ENCODE peak calls at places on chromosome 22, in four cellular contexts. U is breast epithelium, G is H7, S is DND-41. I is an unnamed sample.

GRCh38 chr22:44680058-44680457 is 21.9 kb upstream of the PRR5 start:
- DNase-seq in U (no peak), G (no peak), S (peak), I (no peak)

GRCh38 chr22:36227396-36227795 is 11.9 kb downstream of the APOL2 start:
- DNase-seq in U (no peak), G (no peak), S (no peak), I (no peak)

GRCh38 chr22:31248138-31248745 is 36.1 kb downstream of the LIMK2 start:
- DNase-seq in U (peak), G (peak), S (peak), I (no peak)

GRCh38 chr22:43535741-43536140 is 123.9 kb downstream of the MPPED1 start:
- DNase-seq in U (no peak), G (no peak), S (no peak), I (no peak)

GRCh38 chr22:43151251-43152000 is at the start of gene TSPO:
- DNase-seq in U (peak), G (peak), S (peak), I (peak)

GRCh38 chr22:37561209-37562048 is 1.1 kb downstream of the CDC42EP1 start:
- DNase-seq in U (peak), G (peak), S (peak), I (peak)

GRCh38 chr22:38017272-38017920 is 33.0 kb upstream of the SOX10 start:
- DNase-seq in U (peak), G (peak), S (peak), I (no peak)

GRCh38 chr22:27171212-27171611 is 513.8 kb downstream of the MIAT start:
- DNase-seq in U (no peak), G (no peak), S (no peak), I (no peak)

GRCh38 chr22:48180631-48181030 is 1418.2 kb downstream of the TBC1D22A start:
- DNase-seq in U (no peak), G (no peak), S (no peak), I (no peak)

GRCh38 chr22:22787151-22787550 is 100.5 kb upstream of the IGLL5 start:
- DNase-seq in U (no peak), G (no peak), S (no peak), I (no peak)

GRCh38 chr22:21009638-21010425 is 5.1 kb upstream of the P2RX6 start:
- DNase-seq in U (no peak), G (peak), S (peak), I (peak)

GRCh38 chr22:23181763-23182288 is 1.5 kb downstream of the BCR start:
- DNase-seq in U (no peak), G (peak), S (no peak), I (no peak)

GRCh38 chr22:30928401-30928800 is 40.2 kb downstream of the MORC2 start:
- DNase-seq in U (no peak), G (no peak), S (no peak), I (no peak)

GRCh38 chr22:17980638-17981051 is 43.7 kb downstream of the MICAL3 start:
- DNase-seq in U (no peak), G (peak), S (peak), I (peak)

GRCh38 chr22:29216873-29217666 is 11.4 kb downstream of the EMID1 start:
- DNase-seq in U (peak), G (peak), S (no peak), I (peak)

GRCh38 chr22:31747441-31747840 is 2.5 kb downstream of the PRR14L start:
- DNase-seq in U (no peak), G (peak), S (no peak), I (no peak)

GRCh38 chr22:45818130-45819085 is 146.8 kb downstream of the ATXN10 start:
- DNase-seq in U (peak), G (no peak), S (no peak), I (no peak)

GRCh38 chr22:23058481-23059336 is 11.6 kb upstream of the GNAZ start:
- DNase-seq in U (peak), G (peak), S (peak), I (no peak)

GRCh38 chr22:23531966-23532735 is 47.9 kb downstream of the IGLL1 start:
- DNase-seq in U (no peak), G (peak), S (no peak), I (no peak)

GRCh38 chr22:37157516-37158289 is 8.0 kb upstream of the IL2RB start:
- DNase-seq in U (no peak), G (no peak), S (no peak), I (no peak)

GRCh38 chr22:35034963-35035362 is 31.0 kb upstream of the ISX start:
- DNase-seq in U (no peak), G (no peak), S (no peak), I (no peak)

GRCh38 chr22:37453696-37454095 is 26.4 kb upstream of the ELFN2 start:
- DNase-seq in U (no peak), G (no peak), S (no peak), I (no peak)

GRCh38 chr22:37601540-37602442 is 6.8 kb upstream of the GGA1 start:
- DNase-seq in U (peak), G (peak), S (no peak), I (peak)

GRCh38 chr22:20299736-20300136 is 20.1 kb downstream of the DGCR6L start:
- DNase-seq in U (no peak), G (no peak), S (no peak), I (no peak)

GRCh38 chr22:48651036-48651890 is 1176.4 kb downstream of the BRD1 start:
- DNase-seq in U (no peak), G (peak), S (no peak), I (no peak)

GRCh38 chr22:36528336-36528735 is 630 bp downstream of the EIF3D start:
- DNase-seq in U (no peak), G (peak), S (no peak), I (peak)

GRCh38 chr22:19174106-19175025 is 4.2 kb downstream of the SLC25A1 start:
- DNase-seq in U (peak), G (peak), S (no peak), I (peak)

GRCh38 chr22:44698531-44699421 is 3.2 kb upstream of the PRR5 start:
- DNase-seq in U (no peak), G (peak), S (no peak), I (no peak)

GRCh38 chr22:17435375-17435774 is 66.1 kb downstream of the CECR2 start:
- DNase-seq in U (no peak), G (no peak), S (no peak), I (no peak)

GRCh38 chr22:38202437-38203089 is 769 bp downstream of the MAFF start:
- DNase-seq in U (peak), G (peak), S (peak), I (peak)

GRCh38 chr22:35205956-35206355 is 51.3 kb upstream of the HMGXB4 start:
- DNase-seq in U (no peak), G (no peak), S (no peak), I (no peak)

DNA sequence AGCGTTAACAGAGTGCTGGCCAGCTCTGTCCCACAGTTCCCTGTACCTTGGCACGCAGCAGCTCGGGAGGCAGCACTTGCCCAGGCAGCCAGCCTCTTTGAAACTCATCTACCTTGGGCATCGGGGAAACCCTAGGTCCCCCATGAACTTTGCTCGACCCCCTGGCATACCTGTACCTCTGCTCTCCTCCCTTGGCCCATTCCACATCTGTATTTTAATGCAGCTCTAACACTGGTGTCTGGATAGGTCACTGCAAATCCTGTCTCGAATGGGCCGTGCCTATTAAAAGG is 304.1 kb downstream of the TBC1D22A start:
- DNase-seq in U (no peak), G (peak), S (no peak), I (no peak)
- H3K4me3 ChIP-seq in U (no peak), G (no peak), S (no peak), I (no peak)

DNA sequence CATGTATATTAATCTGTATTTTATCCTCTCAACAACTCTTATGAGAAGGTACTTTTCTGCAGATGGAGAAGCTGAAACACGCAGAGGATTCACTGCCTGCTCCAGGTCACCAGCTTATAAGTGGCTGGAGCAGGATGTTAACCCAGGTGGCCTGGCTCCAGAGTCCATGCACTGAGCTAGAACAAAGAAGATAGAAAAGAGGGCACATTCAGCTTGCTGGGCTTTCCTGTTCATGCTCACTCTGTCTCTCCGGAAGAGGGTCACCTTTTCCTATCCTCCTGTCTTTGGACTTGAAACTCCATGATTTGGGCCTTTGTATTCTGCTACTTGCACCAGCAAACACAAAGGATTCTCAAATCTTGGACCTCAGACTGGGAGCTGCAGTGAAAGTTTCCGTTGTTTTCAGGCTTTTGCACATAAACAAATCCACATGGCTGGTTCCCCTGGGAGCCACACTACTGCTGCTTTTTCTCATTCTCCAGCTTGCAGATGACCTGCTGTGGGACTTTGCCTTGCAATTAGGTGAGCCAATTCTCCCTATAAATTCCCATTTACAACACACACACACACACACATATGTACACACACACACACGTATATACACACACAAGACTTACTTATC is 117.3 kb upstream of the GRK3 start:
- DNase-seq in U (no peak), G (peak), S (no peak), I (peak)
- H3K4me3 ChIP-seq in U (no peak), G (no peak), S (peak), I (peak)

GRCh38 chr22:41563051-41563711 is 2.4 kb downstream of the CSDC2 start:
- DNase-seq in U (no peak), G (peak), S (no peak), I (no peak)

GRCh38 chr22:41561335-41561734 is 525 bp downstream of the CSDC2 start:
- DNase-seq in U (no peak), G (peak), S (no peak), I (no peak)

GRCh38 chr22:41564563-41564962 is 3.8 kb downstream of the CSDC2 start:
- DNase-seq in U (no peak), G (no peak), S (no peak), I (no peak)

GRCh38 chr22:41561788-41562187 is 978 bp downstream of the CSDC2 start:
- DNase-seq in U (no peak), G (peak), S (no peak), I (no peak)

GRCh38 chr22:41562461-41562860 is 1.7 kb downstream of the CSDC2 start:
- DNase-seq in U (no peak), G (no peak), S (no peak), I (no peak)
- H3K4me3 ChIP-seq in U (no peak), G (no peak), S (no peak), I (no peak)

DNA sequence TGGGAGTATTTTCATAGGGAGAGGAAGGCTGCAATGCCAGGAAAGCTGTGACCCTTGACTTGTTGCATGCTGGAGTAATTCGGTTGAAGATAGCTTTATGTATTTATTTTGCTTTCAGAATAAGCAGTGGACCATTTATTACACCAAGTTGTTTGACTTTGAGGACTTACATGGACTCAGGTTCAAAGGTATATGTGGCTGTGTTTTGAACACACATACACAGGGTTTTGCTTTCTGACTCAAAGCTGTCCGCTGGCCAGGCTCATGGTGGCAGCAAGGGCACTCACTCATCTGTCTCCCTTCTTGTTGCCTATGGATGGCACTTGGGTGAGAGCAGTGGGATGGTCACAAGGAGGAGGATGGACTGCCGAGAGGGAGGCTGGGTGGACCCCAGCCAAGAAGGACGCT is 6.5 kb downstream of the TIMP3 start:
- DNase-seq in U (no peak), G (no peak), S (no peak), I (no peak)
- H3K4me3 ChIP-seq in U (peak), G (no peak), S (no peak), I (no peak)

GRCh38 chr22:49664371-49664881 is 163.2 kb downstream of the BRD1 start:
- DNase-seq in U (no peak), G (no peak), S (no peak), I (no peak)

GRCh38 chr22:49664891-49665290 is 162.8 kb downstream of the BRD1 start:
- DNase-seq in U (no peak), G (no peak), S (no peak), I (no peak)

GRCh38 chr22:49668402-49668801 is 159.3 kb downstream of the BRD1 start:
- DNase-seq in U (no peak), G (no peak), S (no peak), I (no peak)

GRCh38 chr22:49666146-49666809 is 161.4 kb downstream of the BRD1 start:
- DNase-seq in U (no peak), G (no peak), S (no peak), I (no peak)

DNA sequence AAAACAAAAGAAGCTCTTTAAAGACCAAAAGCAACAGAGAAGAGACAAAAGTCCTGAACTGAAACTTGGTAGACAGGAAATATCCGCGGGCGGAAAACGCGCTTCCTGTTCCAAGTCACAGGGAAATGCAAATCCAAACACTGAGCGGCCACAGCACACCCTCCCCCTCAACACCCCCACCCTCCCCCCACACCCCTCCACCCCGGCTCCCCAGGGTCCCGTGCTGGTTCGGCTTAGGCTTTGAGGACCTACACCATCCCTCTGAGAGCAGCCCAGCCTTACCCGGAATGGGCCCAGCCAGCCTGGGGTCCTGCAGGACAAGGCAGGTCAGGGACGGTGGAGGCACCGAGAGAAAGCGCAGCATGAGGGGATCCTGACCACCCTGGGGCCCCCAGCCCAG is 160.4 kb downstream of the BRD1 start:
- DNase-seq in U (no peak), G (peak), S (peak), I (no peak)
- H3K4me3 ChIP-seq in U (no peak), G (no peak), S (no peak), I (no peak)

GRCh38 chr22:39490135-39490798 is 11.8 kb upstream of the MIEF1 start:
- DNase-seq in U (peak), G (peak), S (peak), I (peak)
- H3K4me3 ChIP-seq in U (no peak), G (no peak), S (no peak), I (no peak)

GRCh38 chr22:39530136-39530535 is 2.4 kb downstream of the RPS19BP1 start:
- DNase-seq in U (no peak), G (no peak), S (no peak), I (no peak)
- H3K4me3 ChIP-seq in U (no peak), G (no peak), S (no peak), I (peak)

I was measured in GM12865.